ENCODE peak calls at places on chromosomes 5 and 9, in five cellular contexts. One of them, this sample, is unnamed.

GRCh38 chr5:1137567-1138444 is 25.9 kb upstream of the SLC12A7 start:
- DNase-seq in SK-N-MC: no peak
- DNase-seq in stimulated activated CD8-positive, alpha-beta memory T cell treated with anti-CD3 and anti-CD28 coated beads, Interleukin-15, amount 100 ng/mL, for 48 hours: no peak
- DNase-seq in fibroblast of the aortic adventitia: no peak
- DNase-seq in stimulated activated CD4-positive, alpha-beta T cell treated with anti-CD3 and anti-CD28 coated beads, Interleukin-1b, Interleukin-23, amount 100 ng/mL, for 48 hours: no peak
- DNase-seq in this sample: no peak

GRCh38 chr5:169052207-169052606 is 248.7 kb downstream of the SLIT3 start:
- DNase-seq in fibroblast of the aortic adventitia: peak; percentile 18
- DNase-seq in stimulated activated CD8-positive, alpha-beta memory T cell treated with anti-CD3 and anti-CD28 coated beads, Interleukin-15, amount 100 ng/mL, for 48 hours: no peak
- DNase-seq in SK-N-MC: no peak
- DNase-seq in stimulated activated CD4-positive, alpha-beta T cell treated with anti-CD3 and anti-CD28 coated beads, Interleukin-1b, Interleukin-23, amount 100 ng/mL, for 48 hours: no peak
- DNase-seq in this sample: no peak

GRCh38 chr9:131395027-131395744 is 1.3 kb downstream of the PRRC2B start:
- DNase-seq in stimulated activated CD4-positive, alpha-beta T cell treated with anti-CD3 and anti-CD28 coated beads, Interleukin-1b, Interleukin-23, amount 100 ng/mL, for 48 hours: peak; percentile 83
- DNase-seq in SK-N-MC: no peak
- DNase-seq in fibroblast of the aortic adventitia: peak; percentile 34
- DNase-seq in stimulated activated CD8-positive, alpha-beta memory T cell treated with anti-CD3 and anti-CD28 coated beads, Interleukin-15, amount 100 ng/mL, for 48 hours: peak; percentile 59
- DNase-seq in this sample: no peak

GRCh38 chr5:39117401-39117800 is 43.2 kb upstream of the RICTOR start:
- DNase-seq in fibroblast of the aortic adventitia: no peak
- DNase-seq in stimulated activated CD8-positive, alpha-beta memory T cell treated with anti-CD3 and anti-CD28 coated beads, Interleukin-15, amount 100 ng/mL, for 48 hours: no peak
- DNase-seq in SK-N-MC: no peak
- DNase-seq in stimulated activated CD4-positive, alpha-beta T cell treated with anti-CD3 and anti-CD28 coated beads, Interleukin-1b, Interleukin-23, amount 100 ng/mL, for 48 hours: no peak
- DNase-seq in this sample: no peak

GRCh38 chr9:3628239-3628638 is 102.4 kb upstream of the RFX3 start:
- DNase-seq in stimulated activated CD8-positive, alpha-beta memory T cell treated with anti-CD3 and anti-CD28 coated beads, Interleukin-15, amount 100 ng/mL, for 48 hours: no peak
- DNase-seq in SK-N-MC: no peak
- DNase-seq in fibroblast of the aortic adventitia: peak; percentile 80
- DNase-seq in stimulated activated CD4-positive, alpha-beta T cell treated with anti-CD3 and anti-CD28 coated beads, Interleukin-1b, Interleukin-23, amount 100 ng/mL, for 48 hours: no peak
- DNase-seq in this sample: no peak

GRCh38 chr5:133869675-133869978 is 98.8 kb downstream of the C5orf15 start:
- DNase-seq in fibroblast of the aortic adventitia: no peak
- DNase-seq in stimulated activated CD8-positive, alpha-beta memory T cell treated with anti-CD3 and anti-CD28 coated beads, Interleukin-15, amount 100 ng/mL, for 48 hours: no peak
- DNase-seq in SK-N-MC: no peak
- DNase-seq in stimulated activated CD4-positive, alpha-beta T cell treated with anti-CD3 and anti-CD28 coated beads, Interleukin-1b, Interleukin-23, amount 100 ng/mL, for 48 hours: no peak
- DNase-seq in this sample: peak; percentile 17

GRCh38 chr5:68353624-68354023 is 138.1 kb downstream of the PIK3R1 start:
- DNase-seq in fibroblast of the aortic adventitia: no peak
- DNase-seq in SK-N-MC: no peak
- DNase-seq in stimulated activated CD4-positive, alpha-beta T cell treated with anti-CD3 and anti-CD28 coated beads, Interleukin-1b, Interleukin-23, amount 100 ng/mL, for 48 hours: no peak
- DNase-seq in stimulated activated CD8-positive, alpha-beta memory T cell treated with anti-CD3 and anti-CD28 coated beads, Interleukin-15, amount 100 ng/mL, for 48 hours: no peak
- DNase-seq in this sample: no peak

GRCh38 chr5:9045946-9046345 is 499.9 kb downstream of the SEMA5A start:
- DNase-seq in stimulated activated CD4-positive, alpha-beta T cell treated with anti-CD3 and anti-CD28 coated beads, Interleukin-1b, Interleukin-23, amount 100 ng/mL, for 48 hours: no peak
- DNase-seq in stimulated activated CD8-positive, alpha-beta memory T cell treated with anti-CD3 and anti-CD28 coated beads, Interleukin-15, amount 100 ng/mL, for 48 hours: no peak
- DNase-seq in SK-N-MC: no peak
- DNase-seq in fibroblast of the aortic adventitia: no peak
- DNase-seq in this sample: no peak

GRCh38 chr5:36162810-36163486 is 11.0 kb downstream of the SKP2 start:
- DNase-seq in stimulated activated CD4-positive, alpha-beta T cell treated with anti-CD3 and anti-CD28 coated beads, Interleukin-1b, Interleukin-23, amount 100 ng/mL, for 48 hours: no peak
- DNase-seq in SK-N-MC: no peak
- DNase-seq in stimulated activated CD8-positive, alpha-beta memory T cell treated with anti-CD3 and anti-CD28 coated beads, Interleukin-15, amount 100 ng/mL, for 48 hours: no peak
- DNase-seq in fibroblast of the aortic adventitia: no peak
- DNase-seq in this sample: no peak

GRCh38 chr5:68071731-68072130 is 143.8 kb upstream of the PIK3R1 start:
- DNase-seq in fibroblast of the aortic adventitia: peak; percentile 44
- DNase-seq in SK-N-MC: no peak
- DNase-seq in stimulated activated CD4-positive, alpha-beta T cell treated with anti-CD3 and anti-CD28 coated beads, Interleukin-1b, Interleukin-23, amount 100 ng/mL, for 48 hours: no peak
- DNase-seq in stimulated activated CD8-positive, alpha-beta memory T cell treated with anti-CD3 and anti-CD28 coated beads, Interleukin-15, amount 100 ng/mL, for 48 hours: no peak
- DNase-seq in this sample: no peak

GRCh38 chr5:165871279-165871678 is 2365.9 kb downstream of the MAT2B start:
- DNase-seq in SK-N-MC: no peak
- DNase-seq in stimulated activated CD4-positive, alpha-beta T cell treated with anti-CD3 and anti-CD28 coated beads, Interleukin-1b, Interleukin-23, amount 100 ng/mL, for 48 hours: no peak
- DNase-seq in fibroblast of the aortic adventitia: no peak
- DNase-seq in stimulated activated CD8-positive, alpha-beta memory T cell treated with anti-CD3 and anti-CD28 coated beads, Interleukin-15, amount 100 ng/mL, for 48 hours: no peak
- DNase-seq in this sample: no peak

GRCh38 chr9:73152953-73153352 is 1.3 kb downstream of the ANXA1 start:
- DNase-seq in SK-N-MC: no peak
- DNase-seq in stimulated activated CD8-positive, alpha-beta memory T cell treated with anti-CD3 and anti-CD28 coated beads, Interleukin-15, amount 100 ng/mL, for 48 hours: no peak
- DNase-seq in stimulated activated CD4-positive, alpha-beta T cell treated with anti-CD3 and anti-CD28 coated beads, Interleukin-1b, Interleukin-23, amount 100 ng/mL, for 48 hours: no peak
- DNase-seq in fibroblast of the aortic adventitia: peak; percentile 49
- DNase-seq in this sample: no peak

GRCh38 chr5:150117945-150118560 is 31.7 kb upstream of the CSF1R start:
- DNase-seq in SK-N-MC: no peak
- DNase-seq in fibroblast of the aortic adventitia: no peak
- DNase-seq in stimulated activated CD8-positive, alpha-beta memory T cell treated with anti-CD3 and anti-CD28 coated beads, Interleukin-15, amount 100 ng/mL, for 48 hours: no peak
- DNase-seq in stimulated activated CD4-positive, alpha-beta T cell treated with anti-CD3 and anti-CD28 coated beads, Interleukin-1b, Interleukin-23, amount 100 ng/mL, for 48 hours: no peak
- DNase-seq in this sample: no peak

GRCh38 chr9:91210318-91210717 is 151.4 kb downstream of the AUH start:
- DNase-seq in stimulated activated CD8-positive, alpha-beta memory T cell treated with anti-CD3 and anti-CD28 coated beads, Interleukin-15, amount 100 ng/mL, for 48 hours: no peak
- DNase-seq in stimulated activated CD4-positive, alpha-beta T cell treated with anti-CD3 and anti-CD28 coated beads, Interleukin-1b, Interleukin-23, amount 100 ng/mL, for 48 hours: no peak
- DNase-seq in SK-N-MC: no peak
- DNase-seq in fibroblast of the aortic adventitia: no peak
- DNase-seq in this sample: no peak

GRCh38 chr5:55584398-55585265 is 49.9 kb upstream of the PLPP1 start:
- DNase-seq in stimulated activated CD4-positive, alpha-beta T cell treated with anti-CD3 and anti-CD28 coated beads, Interleukin-1b, Interleukin-23, amount 100 ng/mL, for 48 hours: no peak
- DNase-seq in stimulated activated CD8-positive, alpha-beta memory T cell treated with anti-CD3 and anti-CD28 coated beads, Interleukin-15, amount 100 ng/mL, for 48 hours: no peak
- DNase-seq in fibroblast of the aortic adventitia: peak; percentile 34
- DNase-seq in SK-N-MC: no peak
- DNase-seq in this sample: no peak

GRCh38 chr5:150411245-150411979 is 1.3 kb downstream of the CD74 start:
- DNase-seq in fibroblast of the aortic adventitia: no peak
- DNase-seq in stimulated activated CD4-positive, alpha-beta T cell treated with anti-CD3 and anti-CD28 coated beads, Interleukin-1b, Interleukin-23, amount 100 ng/mL, for 48 hours: peak; percentile 75
- DNase-seq in stimulated activated CD8-positive, alpha-beta memory T cell treated with anti-CD3 and anti-CD28 coated beads, Interleukin-15, amount 100 ng/mL, for 48 hours: peak; percentile 34
- DNase-seq in SK-N-MC: no peak
- DNase-seq in this sample: no peak

GRCh38 chr9:114685951-114686350 is 4.0 kb upstream of the TEX48 start:
- DNase-seq in stimulated activated CD4-positive, alpha-beta T cell treated with anti-CD3 and anti-CD28 coated beads, Interleukin-1b, Interleukin-23, amount 100 ng/mL, for 48 hours: no peak
- DNase-seq in stimulated activated CD8-positive, alpha-beta memory T cell treated with anti-CD3 and anti-CD28 coated beads, Interleukin-15, amount 100 ng/mL, for 48 hours: no peak
- DNase-seq in SK-N-MC: no peak
- DNase-seq in fibroblast of the aortic adventitia: no peak
- DNase-seq in this sample: no peak

GRCh38 chr5:113693205-113693553 is 179.7 kb downstream of the YTHDC2 start:
- DNase-seq in stimulated activated CD4-positive, alpha-beta T cell treated with anti-CD3 and anti-CD28 coated beads, Interleukin-1b, Interleukin-23, amount 100 ng/mL, for 48 hours: no peak
- DNase-seq in stimulated activated CD8-positive, alpha-beta memory T cell treated with anti-CD3 and anti-CD28 coated beads, Interleukin-15, amount 100 ng/mL, for 48 hours: no peak
- DNase-seq in SK-N-MC: no peak
- DNase-seq in fibroblast of the aortic adventitia: no peak
- DNase-seq in this sample: no peak

GRCh38 chr9:13388157-13388556 is 108.7 kb upstream of the MPDZ start:
- DNase-seq in stimulated activated CD8-positive, alpha-beta memory T cell treated with anti-CD3 and anti-CD28 coated beads, Interleukin-15, amount 100 ng/mL, for 48 hours: no peak
- DNase-seq in stimulated activated CD4-positive, alpha-beta T cell treated with anti-CD3 and anti-CD28 coated beads, Interleukin-1b, Interleukin-23, amount 100 ng/mL, for 48 hours: no peak
- DNase-seq in SK-N-MC: no peak
- DNase-seq in fibroblast of the aortic adventitia: peak; percentile 96
- DNase-seq in this sample: no peak

GRCh38 chr5:79416499-79416898 is 97.4 kb downstream of the HOMER1 start:
- DNase-seq in stimulated activated CD8-positive, alpha-beta memory T cell treated with anti-CD3 and anti-CD28 coated beads, Interleukin-15, amount 100 ng/mL, for 48 hours: no peak
- DNase-seq in fibroblast of the aortic adventitia: peak; percentile 10
- DNase-seq in SK-N-MC: no peak
- DNase-seq in stimulated activated CD4-positive, alpha-beta T cell treated with anti-CD3 and anti-CD28 coated beads, Interleukin-1b, Interleukin-23, amount 100 ng/mL, for 48 hours: no peak
- DNase-seq in this sample: no peak

GRCh38 chr9:113656771-113657670 is 193.5 kb downstream of the RGS3 start:
- DNase-seq in SK-N-MC: no peak
- DNase-seq in stimulated activated CD8-positive, alpha-beta memory T cell treated with anti-CD3 and anti-CD28 coated beads, Interleukin-15, amount 100 ng/mL, for 48 hours: no peak
- DNase-seq in stimulated activated CD4-positive, alpha-beta T cell treated with anti-CD3 and anti-CD28 coated beads, Interleukin-1b, Interleukin-23, amount 100 ng/mL, for 48 hours: no peak
- DNase-seq in fibroblast of the aortic adventitia: no peak
- DNase-seq in this sample: no peak

GRCh38 chr9:24036459-24036858 is 210.4 kb upstream of the ELAVL2 start:
- DNase-seq in fibroblast of the aortic adventitia: no peak
- DNase-seq in stimulated activated CD8-positive, alpha-beta memory T cell treated with anti-CD3 and anti-CD28 coated beads, Interleukin-15, amount 100 ng/mL, for 48 hours: no peak
- DNase-seq in SK-N-MC: no peak
- DNase-seq in stimulated activated CD4-positive, alpha-beta T cell treated with anti-CD3 and anti-CD28 coated beads, Interleukin-1b, Interleukin-23, amount 100 ng/mL, for 48 hours: no peak
- DNase-seq in this sample: no peak

GRCh38 chr9:19232830-19233194 is 2.3 kb downstream of the DENND4C start:
- DNase-seq in stimulated activated CD4-positive, alpha-beta T cell treated with anti-CD3 and anti-CD28 coated beads, Interleukin-1b, Interleukin-23, amount 100 ng/mL, for 48 hours: no peak
- DNase-seq in SK-N-MC: no peak
- DNase-seq in fibroblast of the aortic adventitia: peak; percentile 71
- DNase-seq in stimulated activated CD8-positive, alpha-beta memory T cell treated with anti-CD3 and anti-CD28 coated beads, Interleukin-15, amount 100 ng/mL, for 48 hours: no peak
- DNase-seq in this sample: no peak

GRCh38 chr9:131335356-131335755 is 45.8 kb downstream of the PLPP7 start:
- DNase-seq in SK-N-MC: no peak
- DNase-seq in fibroblast of the aortic adventitia: no peak
- DNase-seq in stimulated activated CD4-positive, alpha-beta T cell treated with anti-CD3 and anti-CD28 coated beads, Interleukin-1b, Interleukin-23, amount 100 ng/mL, for 48 hours: no peak
- DNase-seq in stimulated activated CD8-positive, alpha-beta memory T cell treated with anti-CD3 and anti-CD28 coated beads, Interleukin-15, amount 100 ng/mL, for 48 hours: no peak
- DNase-seq in this sample: no peak

GRCh38 chr9:118643118-118643517 is 726.1 kb downstream of the BRINP1 start:
- DNase-seq in stimulated activated CD4-positive, alpha-beta T cell treated with anti-CD3 and anti-CD28 coated beads, Interleukin-1b, Interleukin-23, amount 100 ng/mL, for 48 hours: no peak
- DNase-seq in SK-N-MC: no peak
- DNase-seq in fibroblast of the aortic adventitia: no peak
- DNase-seq in stimulated activated CD8-positive, alpha-beta memory T cell treated with anti-CD3 and anti-CD28 coated beads, Interleukin-15, amount 100 ng/mL, for 48 hours: no peak
- DNase-seq in this sample: no peak

GRCh38 chr9:126386088-126386487 is 59.5 kb downstream of the MVB12B start:
- DNase-seq in stimulated activated CD4-positive, alpha-beta T cell treated with anti-CD3 and anti-CD28 coated beads, Interleukin-1b, Interleukin-23, amount 100 ng/mL, for 48 hours: no peak
- DNase-seq in stimulated activated CD8-positive, alpha-beta memory T cell treated with anti-CD3 and anti-CD28 coated beads, Interleukin-15, amount 100 ng/mL, for 48 hours: no peak
- DNase-seq in fibroblast of the aortic adventitia: no peak
- DNase-seq in SK-N-MC: no peak
- DNase-seq in this sample: no peak

GRCh38 chr5:99088309-99088708 is 159.5 kb upstream of the CHD1 start:
- DNase-seq in stimulated activated CD8-positive, alpha-beta memory T cell treated with anti-CD3 and anti-CD28 coated beads, Interleukin-15, amount 100 ng/mL, for 48 hours: no peak
- DNase-seq in fibroblast of the aortic adventitia: no peak
- DNase-seq in stimulated activated CD4-positive, alpha-beta T cell treated with anti-CD3 and anti-CD28 coated beads, Interleukin-1b, Interleukin-23, amount 100 ng/mL, for 48 hours: no peak
- DNase-seq in SK-N-MC: no peak
- DNase-seq in this sample: no peak

GRCh38 chr9:27535701-27536118 is 6.1 kb upstream of the MOB3B start:
- DNase-seq in fibroblast of the aortic adventitia: no peak
- DNase-seq in SK-N-MC: no peak
- DNase-seq in stimulated activated CD4-positive, alpha-beta T cell treated with anti-CD3 and anti-CD28 coated beads, Interleukin-1b, Interleukin-23, amount 100 ng/mL, for 48 hours: peak; percentile 3
- DNase-seq in stimulated activated CD8-positive, alpha-beta memory T cell treated with anti-CD3 and anti-CD28 coated beads, Interleukin-15, amount 100 ng/mL, for 48 hours: no peak
- DNase-seq in this sample: no peak

GRCh38 chr9:81557957-81558791 is 131.2 kb downstream of the TLE1 start:
- DNase-seq in stimulated activated CD4-positive, alpha-beta T cell treated with anti-CD3 and anti-CD28 coated beads, Interleukin-1b, Interleukin-23, amount 100 ng/mL, for 48 hours: no peak
- DNase-seq in SK-N-MC: peak; percentile 66
- DNase-seq in stimulated activated CD8-positive, alpha-beta memory T cell treated with anti-CD3 and anti-CD28 coated beads, Interleukin-15, amount 100 ng/mL, for 48 hours: no peak
- DNase-seq in fibroblast of the aortic adventitia: peak; percentile 98
- DNase-seq in this sample: no peak

GRCh38 chr5:173268750-173269580 is 34.0 kb upstream of the NKX2-5 start:
- DNase-seq in stimulated activated CD4-positive, alpha-beta T cell treated with anti-CD3 and anti-CD28 coated beads, Interleukin-1b, Interleukin-23, amount 100 ng/mL, for 48 hours: no peak
- DNase-seq in stimulated activated CD8-positive, alpha-beta memory T cell treated with anti-CD3 and anti-CD28 coated beads, Interleukin-15, amount 100 ng/mL, for 48 hours: no peak
- DNase-seq in SK-N-MC: no peak
- DNase-seq in fibroblast of the aortic adventitia: no peak
- DNase-seq in this sample: peak; percentile 40

GRCh38 chr5:139205144-139205543 is 7.0 kb upstream of the SIL1 start:
- DNase-seq in fibroblast of the aortic adventitia: no peak
- DNase-seq in SK-N-MC: no peak
- DNase-seq in stimulated activated CD8-positive, alpha-beta memory T cell treated with anti-CD3 and anti-CD28 coated beads, Interleukin-15, amount 100 ng/mL, for 48 hours: no peak
- DNase-seq in stimulated activated CD4-positive, alpha-beta T cell treated with anti-CD3 and anti-CD28 coated beads, Interleukin-1b, Interleukin-23, amount 100 ng/mL, for 48 hours: no peak
- DNase-seq in this sample: no peak

GRCh38 chr9:137435980-137436760 is 5.0 kb downstream of the ENTPD8 start:
- DNase-seq in stimulated activated CD4-positive, alpha-beta T cell treated with anti-CD3 and anti-CD28 coated beads, Interleukin-1b, Interleukin-23, amount 100 ng/mL, for 48 hours: no peak
- DNase-seq in stimulated activated CD8-positive, alpha-beta memory T cell treated with anti-CD3 and anti-CD28 coated beads, Interleukin-15, amount 100 ng/mL, for 48 hours: no peak
- DNase-seq in SK-N-MC: no peak
- DNase-seq in fibroblast of the aortic adventitia: peak; percentile 73
- DNase-seq in this sample: no peak

GRCh38 chr5:79143684-79144379 is 32.2 kb downstream of the BHMT start:
- DNase-seq in stimulated activated CD8-positive, alpha-beta memory T cell treated with anti-CD3 and anti-CD28 coated beads, Interleukin-15, amount 100 ng/mL, for 48 hours: no peak
- DNase-seq in fibroblast of the aortic adventitia: peak; percentile 49
- DNase-seq in SK-N-MC: no peak
- DNase-seq in stimulated activated CD4-positive, alpha-beta T cell treated with anti-CD3 and anti-CD28 coated beads, Interleukin-1b, Interleukin-23, amount 100 ng/mL, for 48 hours: no peak
- DNase-seq in this sample: no peak